ENCODE peak calls at places on chromosomes 13 and 19, in eight cellular contexts. O is cardiac muscle cell; D is esophagus squamous epithelium; R is MCF 10A; P is CD8-positive, alpha-beta T cell; C is fibroblast of mammary gland; V is IMR-90; M is GM13976. T is an unnamed sample.

GRCh38 chr13:71316964-71317363 is 550.0 kb downstream of the DACH1 start:
- DNase-seq in O (no peak), D (no peak), R (no peak), P (no peak), C (no peak), V (no peak), M (no peak), T (no peak)

GRCh38 chr13:61370520-61370919 is 45.1 kb downstream of the PCDH20 start:
- DNase-seq in O (no peak), D (no peak), R (peak; percentile 10), P (no peak), C (no peak), V (no peak), M (no peak), T (no peak)

GRCh38 chr19:3860499-3860898 is 8.3 kb downstream of the ZFR2 start:
- DNase-seq in O (no peak), D (no peak), R (no peak), P (no peak), C (no peak), V (no peak), M (no peak), T (no peak)

GRCh38 chr19:6743714-6744380 is 4.4 kb downstream of the TRIP10 start:
- DNase-seq in O (no peak), D (no peak), R (peak; percentile 47), P (no peak), C (peak; percentile 36), V (peak; percentile 37), M (no peak), T (no peak)

GRCh38 chr19:46015961-46016425 is 6.9 kb downstream of the PGLYRP1 start:
- DNase-seq in O (no peak), D (no peak), R (no peak), P (peak; percentile 43), C (no peak), V (no peak), M (peak; percentile 63), T (no peak)

GRCh38 chr19:15195987-15196682 is 4.7 kb downstream of the NOTCH3 start:
- DNase-seq in O (peak; percentile 24), D (no peak), R (peak; percentile 73), P (peak; percentile 38), C (no peak), V (no peak), M (no peak), T (no peak)

GRCh38 chr13:94309576-94309975 is 169.9 kb downstream of the DCT start:
- DNase-seq in O (no peak), D (no peak), R (no peak), P (no peak), C (peak; percentile 23), V (no peak), M (no peak), T (no peak)

GRCh38 chr13:112489199-112489598 is 98.8 kb downstream of the TUBGCP3 start:
- DNase-seq in O (no peak), D (no peak), R (no peak), P (no peak), C (no peak), V (no peak), M (no peak), T (no peak)

GRCh38 chr13:48110930-48111721 is 16.2 kb upstream of the MED4 start:
- DNase-seq in O (peak; percentile 86), D (no peak), R (no peak), P (no peak), C (no peak), V (no peak), M (no peak), T (no peak)

GRCh38 chr13:71148391-71148790 is 718.6 kb downstream of the DACH1 start:
- DNase-seq in O (no peak), D (no peak), R (no peak), P (no peak), C (no peak), V (no peak), M (no peak), T (no peak)

GRCh38 chr13:94556646-94557045 is 39.3 kb downstream of the TGDS start:
- DNase-seq in O (peak; percentile 11), D (no peak), R (no peak), P (no peak), C (no peak), V (no peak), M (no peak), T (no peak)

DNA sequence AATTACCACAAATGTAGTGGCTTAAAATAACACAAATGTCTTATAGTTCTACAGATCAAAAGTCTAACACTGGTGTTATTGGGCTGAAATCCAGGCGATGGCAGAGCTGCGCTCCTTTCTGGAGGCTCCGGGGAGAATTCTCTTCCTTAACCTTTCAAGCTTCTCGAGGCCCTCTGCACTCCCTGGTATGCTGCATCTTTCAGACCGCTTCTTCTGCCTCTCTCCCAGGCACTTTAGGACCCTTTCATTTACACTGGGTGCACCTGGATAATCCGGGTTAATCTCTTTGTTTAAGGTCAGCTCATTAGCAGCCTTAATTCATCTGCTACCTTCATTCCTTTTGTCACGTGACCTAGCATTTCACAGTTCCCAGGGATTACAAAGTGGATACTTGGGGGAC is 211.3 kb upstream of the RFC3 start:
- DNase-seq in O (peak; percentile 38), D (no peak), R (no peak), P (no peak), C (no peak), V (no peak), M (no peak), T (no peak)
- TF ChIP-seq CTCF in O (peak; percentile 14), D (no peak), R (no peak), P (no peak), C (no peak), V (no peak), M (no peak), T (no peak)

GRCh38 chr13:32587014-32587773 is 942 bp downstream of the PDS5B start:
- DNase-seq in O (peak; percentile 75), D (peak; percentile 9), R (peak; percentile 55), P (peak; percentile 55), C (peak; percentile 63), V (peak; percentile 62), M (peak; percentile 72), T (no peak)
- TF ChIP-seq CTCF in O (no peak), D (no peak), R (peak; percentile 12), P (no peak), C (no peak), V (no peak), M (peak; percentile 32), T (no peak)

DNA sequence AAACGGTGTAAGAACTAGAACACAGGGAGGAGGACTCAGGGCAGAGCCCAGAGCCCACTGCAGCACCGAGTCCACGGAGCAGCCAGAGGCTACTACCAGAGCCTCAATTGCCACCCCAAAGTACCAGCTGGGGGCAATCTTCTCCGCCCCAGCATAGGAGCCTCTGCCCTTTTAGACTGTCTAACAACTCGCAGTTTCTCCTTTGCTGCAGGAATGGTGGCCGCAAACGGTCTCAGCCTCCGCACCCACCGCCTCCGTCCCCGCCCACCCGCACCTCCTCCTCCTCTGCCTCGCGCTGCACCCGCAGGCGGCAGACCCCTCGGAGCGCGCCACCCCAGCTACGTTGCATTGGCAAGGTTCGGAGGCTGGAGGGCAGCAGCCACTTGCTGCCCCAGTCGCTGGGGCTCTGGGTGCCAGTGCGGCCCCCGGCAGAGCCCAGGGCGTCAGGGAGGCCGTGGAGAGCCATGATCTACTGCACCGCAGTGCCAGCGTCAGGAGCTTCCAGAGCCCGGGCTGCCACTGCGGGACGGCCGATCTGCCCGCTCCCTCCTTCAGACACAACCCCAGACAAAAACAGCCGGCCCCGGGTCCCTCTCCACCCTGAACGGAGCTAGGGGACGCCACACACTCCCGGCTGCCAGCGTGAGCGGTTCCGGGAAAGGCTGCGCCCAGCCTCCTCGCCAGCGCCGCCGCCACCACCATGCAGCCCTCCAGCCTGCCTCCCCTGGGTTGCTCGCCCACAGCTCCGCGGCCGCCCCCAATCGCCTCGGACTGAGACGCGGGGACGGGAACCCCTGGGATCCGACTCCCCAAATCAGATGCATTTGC is 1.8 kb downstream of the FGF14 start:
- DNase-seq in O (no peak), D (no peak), R (no peak), P (peak; percentile 21), C (peak; percentile 19), V (no peak), M (peak; percentile 39), T (no peak)
- TF ChIP-seq CTCF in O (no peak), D (no peak), R (no peak), P (peak; percentile 10), C (peak; percentile 26), V (no peak), M (no peak), T (no peak)

DNA sequence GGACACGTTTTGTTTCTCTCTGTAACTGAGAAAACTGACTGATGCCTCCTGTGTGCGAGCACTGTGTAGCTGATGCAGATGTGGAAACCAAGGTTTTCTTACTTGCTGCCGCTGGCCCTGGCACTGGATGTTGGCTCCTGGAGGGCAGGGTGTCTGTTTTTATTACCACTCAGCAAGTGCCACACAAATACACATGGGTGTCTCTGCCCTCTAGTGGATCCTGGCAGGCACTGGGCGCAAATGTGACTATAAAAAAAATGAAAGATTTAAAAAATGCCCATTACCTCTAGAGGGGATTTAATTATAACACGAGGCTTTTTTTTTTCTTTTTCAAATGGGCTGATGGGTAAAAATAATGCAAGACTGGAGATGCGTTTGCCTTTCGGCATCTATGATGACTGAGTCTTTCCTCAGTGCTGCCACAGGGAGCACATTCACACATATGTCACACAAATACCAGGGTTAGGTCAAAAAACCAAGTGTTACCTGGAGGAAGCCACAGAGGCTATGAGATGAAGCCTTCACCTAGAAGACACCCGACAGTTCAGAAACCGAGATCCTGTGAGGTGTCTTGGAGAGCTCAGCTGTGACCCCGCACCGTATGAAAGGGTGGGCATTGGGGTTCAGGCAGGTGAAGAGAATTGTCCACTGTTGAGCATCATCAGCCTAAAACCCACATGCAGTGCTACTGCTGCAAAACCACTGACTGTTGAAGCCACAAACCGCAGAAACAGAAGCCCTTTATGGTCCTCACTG is 25.7 kb downstream of the CHAMP1 start:
- DNase-seq in O (peak; percentile 59), D (no peak), R (peak; percentile 71), P (peak; percentile 34), C (peak; percentile 56), V (peak; percentile 30), M (no peak), T (no peak)
- TF ChIP-seq CTCF in O (peak; percentile 72), D (peak; percentile 49), R (peak; percentile 56), P (peak; percentile 82), C (peak; percentile 71), V (peak; percentile 61), M (peak; percentile 72), T (peak; percentile 71)

GRCh38 chr13:40494932-40495619 is 171.4 kb downstream of the FOXO1 start:
- DNase-seq in O (no peak), D (no peak), R (no peak), P (no peak), C (no peak), V (no peak), M (peak; percentile 16), T (no peak)
- TF ChIP-seq CTCF in O (no peak), D (no peak), R (no peak), P (no peak), C (no peak), V (no peak), M (no peak), T (no peak)

GRCh38 chr19:33698576-33699435 is 77.1 kb downstream of the CHST8 start:
- DNase-seq in O (no peak), D (no peak), R (no peak), P (no peak), C (no peak), V (no peak), M (no peak), T (no peak)
- TF ChIP-seq CTCF in O (no peak), D (no peak), R (no peak), P (no peak), C (no peak), V (no peak), M (no peak), T (no peak)